ENCODE peak calls at places on chromosomes 4 and X, in nine cellular contexts. One of them, this sample, is unnamed.

GRCh38 chrX:110341189-110342035 is 17.2 kb upstream of the RTL9 start:
- DNase-seq in EH: peak; percentile 90
- DNase-seq in cerebellar nuclear complex: no peak
- DNase-seq in substantia nigra: no peak
- DNase-seq in stimulated activated naive CD8-positive, alpha-beta T cell treated with anti-CD3 and anti-CD28 coated beads, Interleukin-15, amount 100 ng/mL, for 72 hours: peak; percentile 13
- DNase-seq in AG08395: peak; percentile 50
- DNase-seq in HEK293T: no peak
- DNase-seq in NCI-H69: peak; percentile 4
- DNase-seq in lower lobe of right lung: no peak
- DNase-seq in this sample: peak; percentile 80

GRCh38 chr4:2483237-2483636 is 14.3 kb downstream of the RNF4 start:
- DNase-seq in substantia nigra: no peak
- DNase-seq in HEK293T: no peak
- DNase-seq in AG08395: no peak
- DNase-seq in cerebellar nuclear complex: no peak
- DNase-seq in stimulated activated naive CD8-positive, alpha-beta T cell treated with anti-CD3 and anti-CD28 coated beads, Interleukin-15, amount 100 ng/mL, for 72 hours: no peak
- DNase-seq in lower lobe of right lung: no peak
- DNase-seq in EH: no peak
- DNase-seq in NCI-H69: no peak
- DNase-seq in this sample: no peak

GRCh38 chr4:139461022-139461421 is 7.1 kb downstream of the RAB33B start:
- DNase-seq in EH: peak; percentile 15
- DNase-seq in AG08395: no peak
- DNase-seq in lower lobe of right lung: no peak
- DNase-seq in substantia nigra: no peak
- DNase-seq in HEK293T: no peak
- DNase-seq in NCI-H69: no peak
- DNase-seq in stimulated activated naive CD8-positive, alpha-beta T cell treated with anti-CD3 and anti-CD28 coated beads, Interleukin-15, amount 100 ng/mL, for 72 hours: no peak
- DNase-seq in cerebellar nuclear complex: no peak
- DNase-seq in this sample: no peak

GRCh38 chr4:152696764-152697250 is 17.0 kb upstream of the TMEM154 start:
- DNase-seq in substantia nigra: no peak
- DNase-seq in stimulated activated naive CD8-positive, alpha-beta T cell treated with anti-CD3 and anti-CD28 coated beads, Interleukin-15, amount 100 ng/mL, for 72 hours: peak; percentile 60
- DNase-seq in AG08395: no peak
- DNase-seq in HEK293T: no peak
- DNase-seq in cerebellar nuclear complex: no peak
- DNase-seq in lower lobe of right lung: no peak
- DNase-seq in EH: no peak
- DNase-seq in NCI-H69: no peak
- DNase-seq in this sample: no peak

GRCh38 chrX:54422168-54422567 is 18.0 kb upstream of the TSR2 start:
- DNase-seq in HEK293T: no peak
- DNase-seq in lower lobe of right lung: no peak
- DNase-seq in AG08395: no peak
- DNase-seq in stimulated activated naive CD8-positive, alpha-beta T cell treated with anti-CD3 and anti-CD28 coated beads, Interleukin-15, amount 100 ng/mL, for 72 hours: no peak
- DNase-seq in EH: no peak
- DNase-seq in cerebellar nuclear complex: no peak
- DNase-seq in substantia nigra: no peak
- DNase-seq in NCI-H69: no peak
- DNase-seq in this sample: no peak

GRCh38 chr4:48635310-48635709 is 144.8 kb downstream of the FRYL start:
- DNase-seq in stimulated activated naive CD8-positive, alpha-beta T cell treated with anti-CD3 and anti-CD28 coated beads, Interleukin-15, amount 100 ng/mL, for 72 hours: peak; percentile 19
- DNase-seq in lower lobe of right lung: no peak
- DNase-seq in HEK293T: no peak
- DNase-seq in substantia nigra: no peak
- DNase-seq in cerebellar nuclear complex: no peak
- DNase-seq in NCI-H69: no peak
- DNase-seq in EH: peak; percentile 64
- DNase-seq in AG08395: peak; percentile 36
- DNase-seq in this sample: peak; percentile 37

GRCh38 chrX:76253432-76253831 is 80.6 kb downstream of the PBDC1 start:
- DNase-seq in NCI-H69: peak; percentile 36
- DNase-seq in HEK293T: peak; percentile 54
- DNase-seq in EH: peak; percentile 56
- DNase-seq in substantia nigra: no peak
- DNase-seq in lower lobe of right lung: no peak
- DNase-seq in stimulated activated naive CD8-positive, alpha-beta T cell treated with anti-CD3 and anti-CD28 coated beads, Interleukin-15, amount 100 ng/mL, for 72 hours: peak; percentile 37
- DNase-seq in cerebellar nuclear complex: no peak
- DNase-seq in AG08395: peak; percentile 30
- DNase-seq in this sample: peak; percentile 26

GRCh38 chr4:127832585-127832984 is 48.1 kb upstream of the PLK4 start:
- DNase-seq in EH: no peak
- DNase-seq in HEK293T: no peak
- DNase-seq in AG08395: no peak
- DNase-seq in stimulated activated naive CD8-positive, alpha-beta T cell treated with anti-CD3 and anti-CD28 coated beads, Interleukin-15, amount 100 ng/mL, for 72 hours: no peak
- DNase-seq in lower lobe of right lung: no peak
- DNase-seq in substantia nigra: no peak
- DNase-seq in NCI-H69: no peak
- DNase-seq in cerebellar nuclear complex: no peak
- DNase-seq in this sample: no peak

GRCh38 chr4:113446019-113446418 is 315.5 kb downstream of the CAMK2D start:
- DNase-seq in AG08395: peak; percentile 34
- DNase-seq in EH: peak; percentile 78
- DNase-seq in stimulated activated naive CD8-positive, alpha-beta T cell treated with anti-CD3 and anti-CD28 coated beads, Interleukin-15, amount 100 ng/mL, for 72 hours: no peak
- DNase-seq in lower lobe of right lung: no peak
- DNase-seq in NCI-H69: peak; percentile 47
- DNase-seq in HEK293T: no peak
- DNase-seq in cerebellar nuclear complex: no peak
- DNase-seq in substantia nigra: no peak
- DNase-seq in this sample: peak; percentile 73

GRCh38 chrX:120365320-120365719 is 3.4 kb downstream of the ATP1B4 start:
- DNase-seq in cerebellar nuclear complex: no peak
- DNase-seq in EH: peak; percentile 22
- DNase-seq in AG08395: peak; percentile 11
- DNase-seq in stimulated activated naive CD8-positive, alpha-beta T cell treated with anti-CD3 and anti-CD28 coated beads, Interleukin-15, amount 100 ng/mL, for 72 hours: peak; percentile 15
- DNase-seq in lower lobe of right lung: peak; percentile 51
- DNase-seq in substantia nigra: no peak
- DNase-seq in NCI-H69: peak; percentile 32
- DNase-seq in HEK293T: peak; percentile 74
- DNase-seq in this sample: no peak

GRCh38 chr4:7183161-7183560 is 9.2 kb upstream of the SORCS2 start:
- DNase-seq in stimulated activated naive CD8-positive, alpha-beta T cell treated with anti-CD3 and anti-CD28 coated beads, Interleukin-15, amount 100 ng/mL, for 72 hours: peak; percentile 71
- DNase-seq in EH: no peak
- DNase-seq in substantia nigra: no peak
- DNase-seq in HEK293T: no peak
- DNase-seq in lower lobe of right lung: no peak
- DNase-seq in NCI-H69: no peak
- DNase-seq in cerebellar nuclear complex: no peak
- DNase-seq in AG08395: no peak
- DNase-seq in this sample: no peak

GRCh38 chr4:7120341-7120740 is 52.5 kb upstream of the GRPEL1 start:
- DNase-seq in EH: peak; percentile 17
- DNase-seq in cerebellar nuclear complex: no peak
- DNase-seq in HEK293T: peak; percentile 69
- DNase-seq in stimulated activated naive CD8-positive, alpha-beta T cell treated with anti-CD3 and anti-CD28 coated beads, Interleukin-15, amount 100 ng/mL, for 72 hours: no peak
- DNase-seq in AG08395: peak; percentile 33
- DNase-seq in lower lobe of right lung: no peak
- DNase-seq in NCI-H69: no peak
- DNase-seq in substantia nigra: no peak
- DNase-seq in this sample: no peak

GRCh38 chr4:3725936-3726895 is 40.0 kb upstream of the ADRA2C start:
- DNase-seq in NCI-H69: no peak
- DNase-seq in cerebellar nuclear complex: no peak
- DNase-seq in EH: no peak
- DNase-seq in AG08395: no peak
- DNase-seq in substantia nigra: no peak
- DNase-seq in HEK293T: no peak
- DNase-seq in stimulated activated naive CD8-positive, alpha-beta T cell treated with anti-CD3 and anti-CD28 coated beads, Interleukin-15, amount 100 ng/mL, for 72 hours: no peak
- DNase-seq in lower lobe of right lung: no peak
- DNase-seq in this sample: no peak

GRCh38 chr4:25500626-25501318 is 123.7 kb downstream of the ANAPC4 start:
- DNase-seq in EH: no peak
- DNase-seq in HEK293T: peak; percentile 23
- DNase-seq in AG08395: no peak
- DNase-seq in lower lobe of right lung: no peak
- DNase-seq in NCI-H69: peak; percentile 92
- DNase-seq in substantia nigra: no peak
- DNase-seq in cerebellar nuclear complex: no peak
- DNase-seq in stimulated activated naive CD8-positive, alpha-beta T cell treated with anti-CD3 and anti-CD28 coated beads, Interleukin-15, amount 100 ng/mL, for 72 hours: no peak
- DNase-seq in this sample: no peak

GRCh38 chrX:50881028-50881427 is 29.5 kb upstream of the BMP15 start:
- DNase-seq in AG08395: no peak
- DNase-seq in HEK293T: no peak
- DNase-seq in NCI-H69: no peak
- DNase-seq in EH: no peak
- DNase-seq in cerebellar nuclear complex: no peak
- DNase-seq in substantia nigra: no peak
- DNase-seq in stimulated activated naive CD8-positive, alpha-beta T cell treated with anti-CD3 and anti-CD28 coated beads, Interleukin-15, amount 100 ng/mL, for 72 hours: no peak
- DNase-seq in lower lobe of right lung: no peak
- DNase-seq in this sample: no peak

GRCh38 chr4:169270810-169271691 is at the start of gene SH3RF1:
- DNase-seq in HEK293T: peak; percentile 72
- DNase-seq in cerebellar nuclear complex: no peak
- DNase-seq in stimulated activated naive CD8-positive, alpha-beta T cell treated with anti-CD3 and anti-CD28 coated beads, Interleukin-15, amount 100 ng/mL, for 72 hours: peak; percentile 35
- DNase-seq in EH: peak; percentile 95
- DNase-seq in AG08395: peak; percentile 85
- DNase-seq in lower lobe of right lung: peak; percentile 90
- DNase-seq in substantia nigra: peak; percentile 60
- DNase-seq in NCI-H69: peak; percentile 91
- DNase-seq in this sample: peak; percentile 87

GRCh38 chr4:185210102-185210981 is 944 bp downstream of the SNX25 start:
- DNase-seq in stimulated activated naive CD8-positive, alpha-beta T cell treated with anti-CD3 and anti-CD28 coated beads, Interleukin-15, amount 100 ng/mL, for 72 hours: peak; percentile 52
- DNase-seq in cerebellar nuclear complex: no peak
- DNase-seq in AG08395: peak; percentile 38
- DNase-seq in EH: peak; percentile 69
- DNase-seq in NCI-H69: peak; percentile 73
- DNase-seq in HEK293T: peak; percentile 22
- DNase-seq in lower lobe of right lung: peak; percentile 63
- DNase-seq in substantia nigra: no peak
- DNase-seq in this sample: peak; percentile 36

GRCh38 chr4:37882665-37883296 is 8.1 kb upstream of the TBC1D1 start:
- DNase-seq in NCI-H69: peak; percentile 12
- DNase-seq in stimulated activated naive CD8-positive, alpha-beta T cell treated with anti-CD3 and anti-CD28 coated beads, Interleukin-15, amount 100 ng/mL, for 72 hours: no peak
- DNase-seq in substantia nigra: no peak
- DNase-seq in cerebellar nuclear complex: no peak
- DNase-seq in EH: peak; percentile 11
- DNase-seq in HEK293T: no peak
- DNase-seq in AG08395: no peak
- DNase-seq in lower lobe of right lung: no peak
- DNase-seq in this sample: peak; percentile 56

GRCh38 chrX:82127228-82128123 is 925.6 kb downstream of the SH3BGRL start:
- DNase-seq in cerebellar nuclear complex: no peak
- DNase-seq in substantia nigra: no peak
- DNase-seq in EH: no peak
- DNase-seq in lower lobe of right lung: no peak
- DNase-seq in AG08395: no peak
- DNase-seq in HEK293T: no peak
- DNase-seq in stimulated activated naive CD8-positive, alpha-beta T cell treated with anti-CD3 and anti-CD28 coated beads, Interleukin-15, amount 100 ng/mL, for 72 hours: peak; percentile 11
- DNase-seq in NCI-H69: no peak
- DNase-seq in this sample: no peak

GRCh38 chrX:56995271-56995994 is at the start of gene SPIN3:
- DNase-seq in substantia nigra: peak; percentile 30
- DNase-seq in AG08395: peak; percentile 58
- DNase-seq in lower lobe of right lung: peak; percentile 87
- DNase-seq in NCI-H69: peak; percentile 93
- DNase-seq in EH: peak; percentile 76
- DNase-seq in cerebellar nuclear complex: no peak
- DNase-seq in stimulated activated naive CD8-positive, alpha-beta T cell treated with anti-CD3 and anti-CD28 coated beads, Interleukin-15, amount 100 ng/mL, for 72 hours: peak; percentile 74
- DNase-seq in HEK293T: peak; percentile 71
- DNase-seq in this sample: peak; percentile 45

GRCh38 chr4:124095596-124095995 is 616.9 kb downstream of the ANKRD50 start:
- DNase-seq in HEK293T: no peak
- DNase-seq in EH: no peak
- DNase-seq in NCI-H69: no peak
- DNase-seq in AG08395: no peak
- DNase-seq in substantia nigra: no peak
- DNase-seq in cerebellar nuclear complex: no peak
- DNase-seq in stimulated activated naive CD8-positive, alpha-beta T cell treated with anti-CD3 and anti-CD28 coated beads, Interleukin-15, amount 100 ng/mL, for 72 hours: no peak
- DNase-seq in lower lobe of right lung: no peak
- DNase-seq in this sample: no peak

GRCh38 chrX:138765061-138765460 is 53.5 kb upstream of the FGF13 start:
- DNase-seq in EH: no peak
- DNase-seq in cerebellar nuclear complex: no peak
- DNase-seq in AG08395: peak; percentile 44
- DNase-seq in lower lobe of right lung: no peak
- DNase-seq in stimulated activated naive CD8-positive, alpha-beta T cell treated with anti-CD3 and anti-CD28 coated beads, Interleukin-15, amount 100 ng/mL, for 72 hours: no peak
- DNase-seq in NCI-H69: no peak
- DNase-seq in HEK293T: no peak
- DNase-seq in substantia nigra: no peak
- DNase-seq in this sample: no peak

GRCh38 chr4:145047151-145047550 is 50.8 kb downstream of the ANAPC10 start:
- DNase-seq in AG08395: no peak
- DNase-seq in cerebellar nuclear complex: no peak
- DNase-seq in stimulated activated naive CD8-positive, alpha-beta T cell treated with anti-CD3 and anti-CD28 coated beads, Interleukin-15, amount 100 ng/mL, for 72 hours: no peak
- DNase-seq in HEK293T: no peak
- DNase-seq in NCI-H69: peak; percentile 70
- DNase-seq in substantia nigra: no peak
- DNase-seq in lower lobe of right lung: no peak
- DNase-seq in EH: no peak
- DNase-seq in this sample: no peak

GRCh38 chr4:152106781-152107321 is 346.0 kb upstream of the GATB start:
- DNase-seq in lower lobe of right lung: no peak
- DNase-seq in substantia nigra: no peak
- DNase-seq in AG08395: no peak
- DNase-seq in cerebellar nuclear complex: no peak
- DNase-seq in HEK293T: no peak
- DNase-seq in NCI-H69: peak; percentile 3
- DNase-seq in stimulated activated naive CD8-positive, alpha-beta T cell treated with anti-CD3 and anti-CD28 coated beads, Interleukin-15, amount 100 ng/mL, for 72 hours: no peak
- DNase-seq in EH: peak; percentile 11
- DNase-seq in this sample: peak; percentile 26

GRCh38 chr4:168735735-168736134 is 238.9 kb downstream of the PALLD start:
- DNase-seq in AG08395: no peak
- DNase-seq in substantia nigra: no peak
- DNase-seq in EH: no peak
- DNase-seq in NCI-H69: no peak
- DNase-seq in cerebellar nuclear complex: no peak
- DNase-seq in lower lobe of right lung: no peak
- DNase-seq in HEK293T: no peak
- DNase-seq in stimulated activated naive CD8-positive, alpha-beta T cell treated with anti-CD3 and anti-CD28 coated beads, Interleukin-15, amount 100 ng/mL, for 72 hours: no peak
- DNase-seq in this sample: no peak

GRCh38 chr4:6198768-6199343 is 1.5 kb downstream of the JAKMIP1 start:
- DNase-seq in cerebellar nuclear complex: no peak
- DNase-seq in HEK293T: no peak
- DNase-seq in substantia nigra: no peak
- DNase-seq in stimulated activated naive CD8-positive, alpha-beta T cell treated with anti-CD3 and anti-CD28 coated beads, Interleukin-15, amount 100 ng/mL, for 72 hours: peak; percentile 71
- DNase-seq in AG08395: no peak
- DNase-seq in EH: no peak
- DNase-seq in NCI-H69: peak; percentile 48
- DNase-seq in lower lobe of right lung: no peak
- DNase-seq in this sample: no peak

GRCh38 chr4:100945789-100946188 is 401.5 kb downstream of the PPP3CA start:
- DNase-seq in NCI-H69: peak; percentile 57
- DNase-seq in EH: no peak
- DNase-seq in lower lobe of right lung: no peak
- DNase-seq in HEK293T: no peak
- DNase-seq in stimulated activated naive CD8-positive, alpha-beta T cell treated with anti-CD3 and anti-CD28 coated beads, Interleukin-15, amount 100 ng/mL, for 72 hours: no peak
- DNase-seq in AG08395: no peak
- DNase-seq in cerebellar nuclear complex: no peak
- DNase-seq in substantia nigra: no peak
- DNase-seq in this sample: no peak

GRCh38 chr4:151690164-151690856 is 70.5 kb downstream of the GATB start:
- DNase-seq in substantia nigra: no peak
- DNase-seq in stimulated activated naive CD8-positive, alpha-beta T cell treated with anti-CD3 and anti-CD28 coated beads, Interleukin-15, amount 100 ng/mL, for 72 hours: no peak
- DNase-seq in AG08395: peak; percentile 73
- DNase-seq in cerebellar nuclear complex: no peak
- DNase-seq in HEK293T: no peak
- DNase-seq in NCI-H69: no peak
- DNase-seq in lower lobe of right lung: no peak
- DNase-seq in EH: peak; percentile 85
- DNase-seq in this sample: peak; percentile 78